ENCODE peak calls at places on chromosomes 7 and 10, in seven cellular contexts. Y is adrenal gland, P is uterus, E is lung, G is pancreas, W is cardiac fibroblast, D is endothelial cell of umbilical vein. I is an unnamed sample.
A peak's percentile ranks its signal among the peaks of the same experiment; 100 is the strongest.

GRCh38 chr7:31890198-31890597 is 180.0 kb downstream of the PDE1C start:
- DNase-seq in Y (peak; percentile 36), P (no peak), E (no peak), G (no peak), W (no peak), D (no peak), I (peak; percentile 38)

GRCh38 chr7:38154274-38154673 is 23.8 kb upstream of the STARD3NL start:
- DNase-seq in Y (no peak), P (no peak), E (no peak), G (no peak), W (no peak), D (no peak), I (no peak)

GRCh38 chr10:95273393-95274312 is 17.1 kb downstream of the PDLIM1 start:
- DNase-seq in Y (peak; percentile 58), P (peak; percentile 84), E (no peak), G (no peak), W (peak; percentile 89), D (peak; percentile 89), I (peak; percentile 95)

GRCh38 chr10:127441350-127442219 is 107.5 kb upstream of the NPS start:
- DNase-seq in Y (no peak), P (no peak), E (no peak), G (peak; percentile 37), W (no peak), D (no peak), I (no peak)

GRCh38 chr7:150409300-150410030 is 30.3 kb downstream of the ZNF775 start:
- DNase-seq in Y (no peak), P (no peak), E (no peak), G (no peak), W (no peak), D (no peak), I (no peak)

GRCh38 chr10:84944187-84944586 is 615.8 kb downstream of the CCSER2 start:
- DNase-seq in Y (no peak), P (no peak), E (no peak), G (no peak), W (no peak), D (no peak), I (no peak)

GRCh38 chr10:128631801-128632241 is 505.6 kb upstream of the MKI67 start:
- DNase-seq in Y (no peak), P (no peak), E (no peak), G (no peak), W (peak; percentile 48), D (no peak), I (peak; percentile 16)

GRCh38 chr7:116569737-116570136 is 44.9 kb downstream of the CAV1 start:
- DNase-seq in Y (no peak), P (no peak), E (no peak), G (no peak), W (peak; percentile 61), D (no peak), I (peak; percentile 92)

GRCh38 chr10:103820101-103821062 is 35.0 kb downstream of the SH3PXD2A start:
- DNase-seq in Y (no peak), P (peak; percentile 72), E (peak; percentile 48), G (peak; percentile 41), W (peak; percentile 67), D (peak; percentile 57), I (peak; percentile 56)

GRCh38 chr7:41758321-41758720 is 55.4 kb upstream of the INHBA start:
- DNase-seq in Y (no peak), P (no peak), E (no peak), G (no peak), W (no peak), D (no peak), I (no peak)

GRCh38 chr10:110045772-110046171 is 38.0 kb downstream of the ADD3 start:
- DNase-seq in Y (no peak), P (no peak), E (no peak), G (no peak), W (no peak), D (no peak), I (no peak)

GRCh38 chr7:80748302-80749042 is 110.0 kb downstream of the CD36 start:
- DNase-seq in Y (no peak), P (no peak), E (no peak), G (no peak), W (no peak), D (peak; percentile 35), I (no peak)

GRCh38 chr7:128041203-128041602 is 10.0 kb upstream of the LRRC4 start:
- DNase-seq in Y (peak; percentile 40), P (no peak), E (no peak), G (no peak), W (peak; percentile 77), D (peak; percentile 44), I (peak; percentile 50)

GRCh38 chr10:113228570-113228969 is 278.5 kb downstream of the TCF7L2 start:
- DNase-seq in Y (no peak), P (no peak), E (no peak), G (no peak), W (peak; percentile 10), D (no peak), I (peak; percentile 84)

GRCh38 chr7:28037220-28038010 is 143.2 kb downstream of the JAZF1 start:
- DNase-seq in Y (peak; percentile 38), P (peak; percentile 29), E (no peak), G (no peak), W (peak; percentile 88), D (peak; percentile 95), I (peak; percentile 95)

GRCh38 chr7:12584940-12585339 is 14.4 kb downstream of the SCIN start:
- DNase-seq in Y (peak; percentile 28), P (no peak), E (no peak), G (no peak), W (no peak), D (peak; percentile 6), I (peak; percentile 62)

GRCh38 chr7:120731276-120731675 is 126.7 kb downstream of the TSPAN12 start:
- DNase-seq in Y (no peak), P (no peak), E (no peak), G (no peak), W (no peak), D (no peak), I (no peak)

GRCh38 chr7:149865437-149865836 is 8.3 kb upstream of the ATP6V0E2 start:
- DNase-seq in Y (no peak), P (no peak), E (no peak), G (no peak), W (peak; percentile 57), D (peak; percentile 14), I (no peak)

GRCh38 chr7:151114151-151115090 is 28.1 kb downstream of the AGAP3 start:
- DNase-seq in Y (no peak), P (no peak), E (peak; percentile 77), G (no peak), W (no peak), D (no peak), I (no peak)

GRCh38 chr7:5283421-5284303 is 919 bp downstream of the SLC29A4 start:
- DNase-seq in Y (no peak), P (no peak), E (no peak), G (no peak), W (no peak), D (no peak), I (no peak)
- H3K4me3 ChIP-seq in Y (no peak overlapping the region), P (peak overlapping the region; percentile 27), E (no peak overlapping the region), G (peak overlapping the region; percentile 64), W (peak overlapping the region; percentile 14), D (no peak overlapping the region), I (peak overlapping the region; percentile 31)

GRCh38 chr7:139626817-139627216 is 103.3 kb downstream of the CLEC2L start:
- DNase-seq in Y (no peak), P (no peak), E (no peak), G (no peak), W (no peak), D (no peak), I (no peak)

GRCh38 chr7:139634087-139634486 is 110.6 kb downstream of the CLEC2L start:
- DNase-seq in Y (no peak), P (no peak), E (no peak), G (no peak), W (no peak), D (no peak), I (no peak)

GRCh38 chr7:139630643-139631519 is 107.4 kb downstream of the CLEC2L start:
- DNase-seq in Y (no peak), P (no peak), E (no peak), G (no peak), W (no peak), D (no peak), I (no peak)

GRCh38 chr7:139631520-139632031 is 108.1 kb downstream of the CLEC2L start:
- DNase-seq in Y (no peak), P (no peak), E (no peak), G (no peak), W (no peak), D (no peak), I (no peak)

GRCh38 chr7:139629392-139630082 is 106.1 kb downstream of the CLEC2L start:
- DNase-seq in Y (peak; percentile 43), P (no peak), E (no peak), G (no peak), W (no peak), D (no peak), I (peak; percentile 38)
- TF ChIP-seq CTCF in Y (no peak), P (no peak), E (no peak), G (no peak), W (no peak), D (no peak), I (no peak)

DNA sequence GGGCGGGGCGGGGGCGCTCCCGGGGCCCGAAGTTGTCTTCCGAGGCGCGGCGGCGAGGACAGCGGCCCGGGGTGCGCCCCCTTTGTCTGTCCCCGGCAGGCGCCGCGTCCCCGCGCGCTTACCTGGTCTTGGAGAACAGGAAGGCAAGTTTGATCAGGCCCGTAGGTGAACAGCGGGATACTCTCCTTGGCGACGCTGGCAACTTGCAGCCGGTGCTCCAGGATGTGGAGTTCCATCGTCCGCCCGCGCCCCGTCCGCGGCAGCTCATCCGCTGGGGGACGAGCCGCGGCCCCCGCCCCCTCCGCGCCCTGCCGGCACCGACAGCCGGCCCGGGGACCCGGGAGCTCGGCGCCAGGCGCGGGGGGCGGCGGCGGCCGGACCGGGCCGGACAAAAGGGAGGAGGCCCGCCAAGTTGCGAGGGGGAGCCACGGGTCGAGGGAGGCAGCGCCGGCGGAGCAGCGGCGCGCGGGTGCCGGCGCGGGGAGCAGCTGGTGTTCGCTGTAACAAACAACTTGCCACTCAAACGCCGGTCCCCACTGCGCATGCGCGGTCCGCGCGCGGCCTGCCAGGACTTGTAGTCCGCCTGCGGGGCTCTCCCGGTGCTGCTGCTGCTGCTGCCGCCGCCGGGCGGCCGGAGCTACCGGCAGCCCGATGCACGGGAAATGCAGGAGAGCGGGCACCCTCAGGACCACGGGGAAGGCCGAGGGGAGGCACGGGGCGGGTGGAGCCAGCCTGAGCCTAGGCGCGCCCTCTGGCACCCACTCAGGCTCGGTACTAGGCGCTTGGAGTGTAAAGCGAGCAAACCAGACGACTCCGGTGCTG is 35.6 kb upstream of the SPDYE3 start:
- DNase-seq in Y (peak; percentile 98), P (peak; percentile 98), E (peak; percentile 99), G (peak; percentile 97), W (peak; percentile 98), D (peak; percentile 91), I (peak; percentile 95)
- H3K4me3 ChIP-seq in Y (no peak overlapping the region), P (peak overlapping the region; percentile 52), E (peak overlapping the region; percentile 67), G (peak overlapping the region; percentile 59), W (peak overlapping the region; percentile 66), D (peak overlapping the region; percentile 59), I (peak overlapping the region; percentile 68)

DNA sequence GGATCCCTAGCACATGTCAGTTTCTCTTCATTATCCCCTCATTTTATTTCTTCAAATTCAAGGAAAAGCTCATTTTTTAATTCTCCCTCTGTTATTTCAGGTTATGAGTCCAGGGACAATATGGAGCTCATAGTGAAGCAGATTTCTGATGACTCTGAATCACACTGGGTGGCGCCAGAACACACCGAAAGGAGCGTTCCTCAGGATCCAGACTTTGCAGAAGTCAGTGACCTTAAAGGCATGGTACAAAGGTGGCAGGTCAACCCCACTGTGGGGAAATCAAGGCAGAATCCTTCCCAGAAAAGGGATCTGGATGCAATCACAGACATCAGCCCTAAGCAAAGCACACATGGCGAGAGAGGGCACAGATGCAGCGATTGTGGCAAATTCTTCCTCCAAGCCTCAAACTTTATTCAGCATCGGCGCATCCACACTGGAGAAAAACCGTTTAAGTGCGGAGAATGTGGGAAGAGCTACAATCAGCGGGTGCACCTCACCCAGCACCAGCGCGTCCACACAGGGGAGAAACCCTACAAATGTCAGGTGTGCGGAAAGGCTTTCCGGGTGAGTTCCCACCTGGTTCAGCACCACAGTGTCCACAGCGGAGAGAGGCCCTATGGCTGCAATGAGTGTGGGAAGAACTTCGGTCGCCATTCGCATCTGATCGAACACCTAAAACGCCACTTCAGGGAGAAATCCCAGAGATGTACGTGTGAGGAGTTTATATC is 21.4 kb downstream of the ZKSCAN5 start:
- DNase-seq in Y (no peak), P (no peak), E (no peak), G (no peak), W (peak; percentile 12), D (no peak), I (no peak)
- TF ChIP-seq CTCF in Y (no peak), P (no peak), E (peak; percentile 6), G (no peak), W (no peak), D (no peak), I (peak; percentile 37)

I was measured in AG10803.